ENCODE peak calls at places on chromosome 20, in ten cellular contexts. O, Y, N, P, W, E, B, Z, U and T are unnamed samples.

GRCh38 chr20:61125076-61125475 is 127.0 kb upstream of the CDH4 start:
- DNase-seq in U (no peak), W (no peak), Z (no peak), B (no peak), Y (no peak), O (no peak), E (no peak), N (no peak), P (no peak), T (no peak)

GRCh38 chr20:58229198-58229802 is 847 bp upstream of the ANKRD60 start:
- DNase-seq in P (no peak), E (no peak), W (no peak), B (peak; percentile 26), Z (no peak), O (no peak), N (no peak), Y (no peak), U (peak; percentile 17), T (no peak)

GRCh38 chr20:20665200-20665599 is 47.2 kb downstream of the RALGAPA2 start:
- DNase-seq in Z (no peak), B (no peak), E (no peak), U (no peak), W (peak; percentile 15), N (no peak), O (no peak), P (no peak), Y (no peak), T (no peak)

GRCh38 chr20:51156041-51156795 is 133.3 kb upstream of the KCNG1 start:
- DNase-seq in U (no peak), W (no peak), P (no peak), Z (no peak), N (no peak), Y (no peak), E (no peak), O (no peak), B (peak; percentile 86), T (no peak)

GRCh38 chr20:18009116-18009515 is 40.3 kb downstream of the MGME1 start:
- DNase-seq in Y (no peak), E (no peak), B (no peak), P (no peak), O (no peak), U (no peak), N (no peak), W (no peak), Z (no peak), T (no peak)

GRCh38 chr20:10474606-10475184 is 39.6 kb downstream of the SLX4IP start:
- DNase-seq in P (peak; percentile 21), E (no peak), U (no peak), N (no peak), Y (no peak), W (no peak), Z (no peak), O (no peak), B (peak; percentile 71), T (no peak)

GRCh38 chr20:4973330-4974097 is 27.8 kb downstream of the SLC23A2 start:
- DNase-seq in E (no peak), U (no peak), B (peak; percentile 66), N (no peak), W (no peak), O (peak; percentile 70), Z (no peak), Y (no peak), P (peak; percentile 29), T (no peak)

GRCh38 chr20:37994512-37994911 is 38.7 kb downstream of the TTI1 start:
- DNase-seq in B (no peak), N (no peak), Z (no peak), Y (peak; percentile 36), E (no peak), P (no peak), U (no peak), O (no peak), W (no peak), T (no peak)

GRCh38 chr20:61889659-61890058 is 176.0 kb downstream of the TAF4 start:
- DNase-seq in Z (no peak), U (no peak), P (no peak), E (no peak), O (no peak), W (no peak), B (no peak), Y (no peak), N (no peak), T (no peak)

GRCh38 chr20:48329676-48330644 is 497.8 kb downstream of the PREX1 start:
- DNase-seq in O (peak; percentile 56), Y (no peak), Z (peak; percentile 51), E (no peak), U (no peak), W (peak; percentile 31), B (no peak), P (no peak), N (no peak), T (no peak)

GRCh38 chr20:16713056-16713455 is 16.8 kb upstream of the SNRPB2 start:
- DNase-seq in E (no peak), P (no peak), O (no peak), B (no peak), Z (no peak), N (no peak), W (no peak), Y (no peak), U (no peak), T (no peak)

GRCh38 chr20:905999-906520 is 10.1 kb downstream of the ANGPT4 start:
- DNase-seq in W (no peak), Z (no peak), B (no peak), Y (no peak), N (no peak), P (no peak), U (no peak), E (no peak), O (no peak), T (no peak)

GRCh38 chr20:6501061-6501460 is 266.4 kb upstream of the BMP2 start:
- DNase-seq in O (no peak), N (no peak), Z (no peak), B (no peak), U (no peak), W (no peak), P (no peak), E (no peak), Y (no peak), T (no peak)

GRCh38 chr20:44089987-44090674 is 96.9 kb downstream of the JPH2 start:
- DNase-seq in O (no peak), U (no peak), Y (no peak), W (peak; percentile 82), B (peak; percentile 35), N (no peak), E (peak; percentile 57), Z (peak; percentile 62), P (no peak), T (peak; percentile 8)

GRCh38 chr20:34578521-34579147 is 20.1 kb downstream of the MAP1LC3A start:
- DNase-seq in O (no peak), Z (no peak), U (no peak), N (no peak), P (no peak), E (no peak), B (no peak), W (no peak), Y (no peak), T (no peak)

GRCh38 chr20:51266353-51266752 is 243.4 kb upstream of the KCNG1 start:
- DNase-seq in Y (no peak), W (no peak), Z (no peak), U (no peak), E (no peak), P (no peak), B (no peak), O (no peak), N (no peak), T (no peak)

GRCh38 chr20:38893485-38894090 is 32.6 kb upstream of the FAM83D start:
- DNase-seq in P (no peak), O (peak; percentile 82), Z (peak; percentile 87), U (peak; percentile 22), W (peak; percentile 46), N (peak; percentile 28), B (no peak), Y (no peak), E (peak; percentile 35), T (peak; percentile 81)

GRCh38 chr20:25005220-25005619 is 12.7 kb upstream of the APMAP start:
- DNase-seq in N (no peak), U (peak; percentile 11), Y (no peak), B (peak; percentile 82), Z (no peak), E (no peak), W (no peak), P (no peak), O (no peak), T (no peak)

GRCh38 chr20:35663813-35664543 is 722 bp downstream of the CPNE1 start:
- DNase-seq in Y (no peak), W (peak; percentile 64), N (no peak), U (no peak), E (peak; percentile 27), O (peak; percentile 64), P (no peak), B (no peak), Z (peak; percentile 53), T (no peak)

GRCh38 chr20:1434571-1435336 is 31.9 kb downstream of the NSFL1C start:
- DNase-seq in O (peak; percentile 53), E (peak; percentile 88), U (peak; percentile 22), Z (no peak), N (no peak), Y (no peak), W (no peak), P (no peak), B (no peak), T (no peak)

GRCh38 chr20:22502731-22503191 is 81.6 kb downstream of the FOXA2 start:
- DNase-seq in W (no peak), N (no peak), E (no peak), O (no peak), P (no peak), Y (no peak), B (no peak), U (no peak), Z (no peak), T (no peak)

GRCh38 chr20:63846128-63846771 is 15.0 kb upstream of the ABHD16B start:
- DNase-seq in Y (no peak), O (no peak), Z (peak; percentile 62), W (no peak), U (no peak), N (no peak), P (no peak), E (no peak), B (no peak), T (no peak)

GRCh38 chr20:35615667-35616464 is at the start of gene SPAG4:
- DNase-seq in E (no peak), W (no peak), U (peak; percentile 99), N (peak; percentile 63), P (peak; percentile 99), Y (peak; percentile 97), Z (peak; percentile 99), O (peak; percentile 99), B (peak; percentile 99), T (peak; percentile 95)

GRCh38 chr20:44805991-44806729 is 4.2 kb downstream of the RIMS4 start:
- DNase-seq in Z (peak; percentile 32), N (no peak), U (no peak), O (no peak), Y (no peak), P (peak; percentile 28), B (peak; percentile 77), W (peak; percentile 12), E (no peak), T (peak; percentile 13)

GRCh38 chr20:53894707-53895384 is 175.5 kb downstream of the BCAS1 start:
- DNase-seq in Z (no peak), E (no peak), N (no peak), Y (no peak), O (no peak), U (no peak), P (no peak), B (no peak), W (no peak), T (no peak)

GRCh38 chr20:57902478-57902877 is 192.7 kb upstream of the PMEPA1 start:
- DNase-seq in E (peak; percentile 24), P (no peak), W (no peak), O (peak; percentile 17), B (no peak), Z (no peak), Y (no peak), N (no peak), U (no peak), T (no peak)